ENCODE peak calls at places on chromosomes 16 and 17, in eight cellular contexts. R, M, E, W, I, S, C and V are unnamed samples.

GRCh38 chr16:46918905-46919792 is 35.0 kb downstream of the GPT2 start:
- DNase-seq in S (no peak), I (peak; percentile 45), M (peak; percentile 86), W (no peak), C (no peak), E (no peak), R (no peak), V (no peak)

GRCh38 chr17:21239680-21240374 is 13.4 kb downstream of the NATD1 start:
- DNase-seq in M (no peak), R (no peak), C (peak; percentile 67), E (no peak), W (no peak), I (no peak), S (no peak), V (no peak)

GRCh38 chr16:12801511-12802042 is 2.1 kb downstream of the CPPED1 start:
- DNase-seq in S (no peak), E (no peak), R (peak; percentile 34), W (no peak), M (no peak), C (peak; percentile 91), I (no peak), V (peak; percentile 88)

GRCh38 chr17:79612468-79613194 is 1.8 kb upstream of the RBFOX3 start:
- DNase-seq in M (peak; percentile 31), S (no peak), E (peak; percentile 16), W (no peak), C (peak; percentile 58), R (no peak), I (peak; percentile 76), V (no peak)

GRCh38 chr16:23967775-23968571 is 132.2 kb downstream of the PRKCB start:
- DNase-seq in C (no peak), M (no peak), E (no peak), W (no peak), I (no peak), R (no peak), S (no peak), V (no peak)

GRCh38 chr17:59914274-59914854 is 21.4 kb downstream of the RPS6KB1 start:
- DNase-seq in R (no peak), I (peak; percentile 61), W (no peak), E (no peak), C (peak; percentile 68), S (no peak), M (no peak), V (no peak)

GRCh38 chr17:20066253-20066652 is 57.1 kb downstream of the SPECC1 start:
- DNase-seq in C (peak; percentile 86), W (no peak), E (no peak), R (no peak), M (peak; percentile 55), I (peak; percentile 23), S (no peak), V (peak; percentile 11)

GRCh38 chr17:21573961-21574610 is 118.2 kb upstream of the KCNJ18 start:
- DNase-seq in C (peak; percentile 93), W (no peak), M (peak; percentile 54), I (no peak), E (peak; percentile 39), S (no peak), R (no peak), V (no peak)

DNA sequence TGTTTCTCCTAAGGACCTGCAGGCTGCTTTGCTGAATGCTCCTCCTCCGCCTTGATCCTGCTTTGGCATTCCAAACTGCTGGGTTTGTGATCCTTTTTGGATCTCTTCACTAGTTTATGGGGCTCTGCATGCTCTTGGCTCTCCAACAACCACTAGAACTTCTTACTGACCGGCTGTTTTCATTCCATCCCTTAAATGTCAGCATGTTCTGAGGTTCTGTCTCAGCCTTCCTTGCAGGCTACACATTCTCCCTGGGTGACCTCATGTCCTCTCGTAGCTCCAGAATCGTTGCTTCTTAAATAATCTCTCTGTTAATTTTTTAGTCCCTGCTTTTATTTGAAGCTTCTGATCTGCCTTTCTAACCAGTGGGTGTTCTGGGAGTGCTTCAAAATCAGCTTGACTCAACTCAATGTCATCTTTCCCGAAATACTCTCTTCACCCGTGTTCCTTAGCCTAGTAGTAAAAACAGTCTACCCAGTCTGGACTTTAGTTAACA is 119.0 kb upstream of the HS3ST2 start:
- DNase-seq in R (no peak), S (no peak), E (no peak), M (no peak), W (peak; percentile 84), C (peak; percentile 99), I (no peak), V (no peak)
- H3K4me3 ChIP-seq in R (no peak overlapping the region), S (no peak overlapping the region), E (no peak overlapping the region), M (no peak overlapping the region), W (peak overlapping the region; percentile 37), C (peak overlapping the region; percentile 53), I (no peak overlapping the region), V (no peak overlapping the region)

GRCh38 chr17:16934836-16935235 is 37.1 kb downstream of the TNFRSF13B start:
- DNase-seq in R (no peak), S (no peak), W (peak; percentile 56), I (no peak), E (no peak), M (no peak), C (no peak), V (no peak)
- H3K4me3 ChIP-seq in R (no peak overlapping the region), S (no peak overlapping the region), W (no peak overlapping the region), I (no peak overlapping the region), E (no peak overlapping the region), M (no peak overlapping the region), C (no peak overlapping the region), V (no peak overlapping the region)

GRCh38 chr16:85206472-85207356 is 94.4 kb upstream of the CIBAR2 start:
- DNase-seq in S (no peak), W (no peak), M (peak; percentile 45), R (no peak), C (peak; percentile 51), I (peak; percentile 81), E (no peak), V (no peak)
- H3K4me3 ChIP-seq in S (no peak overlapping the region), W (peak overlapping the region; percentile 53), M (no peak overlapping the region), R (no peak overlapping the region), C (no peak overlapping the region), I (no peak overlapping the region), E (no peak overlapping the region), V (no peak overlapping the region)

GRCh38 chr17:2174048-2174447 is 119.1 kb downstream of the HIC1 start:
- DNase-seq in M (no peak), W (no peak), C (peak; percentile 63), S (no peak), I (no peak), E (no peak), R (no peak), V (no peak)

GRCh38 chr17:2171725-2172446 is 117.0 kb downstream of the HIC1 start:
- DNase-seq in R (peak; percentile 79), M (peak; percentile 74), C (peak; percentile 95), I (peak; percentile 88), W (peak; percentile 84), S (no peak), E (no peak), V (peak; percentile 74)

GRCh38 chr17:2174471-2175293 is 119.8 kb downstream of the HIC1 start:
- DNase-seq in S (no peak), M (no peak), R (peak; percentile 55), I (peak; percentile 76), C (peak; percentile 83), E (no peak), W (no peak), V (no peak)

GRCh38 chr17:2173005-2173404 is 118.1 kb downstream of the HIC1 start:
- DNase-seq in I (no peak), S (no peak), W (no peak), M (no peak), E (no peak), C (peak; percentile 82), R (peak; percentile 49), V (no peak)

GRCh38 chr17:2172447-2172938 is 117.6 kb downstream of the HIC1 start:
- DNase-seq in R (peak; percentile 54), C (peak; percentile 93), I (peak; percentile 59), W (no peak), E (no peak), S (no peak), M (no peak), V (no peak)
- H3K4me3 ChIP-seq in R (no peak overlapping the region), C (peak overlapping the region; percentile 59), I (no peak overlapping the region), W (peak overlapping the region; percentile 31), E (no peak overlapping the region), S (no peak overlapping the region), M (no peak overlapping the region), V (peak overlapping the region; percentile 19)

GRCh38 chr17:67571478-67571877 is 146.3 kb upstream of the NOL11 start:
- DNase-seq in I (no peak), E (no peak), M (no peak), R (no peak), W (peak; percentile 1), C (no peak), S (no peak), V (no peak)
- H3K4me3 ChIP-seq in I (no peak overlapping the region), E (no peak overlapping the region), M (no peak overlapping the region), R (no peak overlapping the region), W (no peak overlapping the region), C (no peak overlapping the region), S (no peak overlapping the region), V (no peak overlapping the region)

DNA sequence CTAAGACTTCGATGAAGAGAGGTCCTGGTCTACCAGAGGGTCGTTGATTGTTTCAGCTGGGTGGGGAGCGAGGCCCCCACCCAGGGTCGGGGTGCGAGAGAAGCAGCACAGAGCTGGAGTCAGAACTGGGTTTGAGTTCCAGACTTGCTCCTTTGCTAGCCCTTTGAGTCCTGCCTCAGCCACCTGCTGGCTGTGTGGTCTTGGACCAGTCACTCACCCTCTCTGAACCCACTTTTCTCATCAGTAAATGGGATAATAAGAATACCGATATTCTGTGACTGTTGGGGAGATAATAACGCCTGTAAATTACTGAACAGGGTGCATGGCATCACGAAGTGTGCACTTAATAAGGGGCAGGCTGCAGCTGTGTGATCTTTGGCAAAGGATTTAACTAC is 427 bp upstream of the MMP28 start:
- DNase-seq in W (no peak), S (no peak), R (peak; percentile 22), E (no peak), I (no peak), C (no peak), M (no peak), V (no peak)
- H3K4me3 ChIP-seq in W (peak overlapping the region; percentile 80), S (no peak overlapping the region), R (no peak overlapping the region), E (peak overlapping the region; percentile 55), I (peak overlapping the region; percentile 67), C (peak overlapping the region; percentile 62), M (peak overlapping the region; percentile 66), V (peak overlapping the region; percentile 48)